ENCODE peak calls at places on chromosomes 1 and 21, in ten cellular contexts. J is iPS-NIHi11; R is choroid plexus epithelial cell; Z is stimulated activated CD4-positive, alpha-beta T cell treated with anti-CD3 and anti-CD28 coated beads, Interleukin-2, amount 100 ng/mL, for 48 hours; S is H1; F is effector memory CD8-positive, alpha-beta T cell; U is caudate nucleus; H is HuH-7; L is heart right ventricle; V is NCI-H2081 treated with DMSO at 0.1 percent for 48 hours. M is an unnamed sample.

GRCh38 chr1:223765036-223765718 is 52.8 kb downstream of the CAPN2 start:
- DNase-seq in J (no peak), R (peak; percentile 63), Z (no peak), S (no peak), F (no peak), U (peak; percentile 37), H (peak; percentile 80), L (peak; percentile 51), V (no peak), M (no peak)

GRCh38 chr1:247487057-247487456 is 29.2 kb upstream of the OR2B11 start:
- DNase-seq in J (peak; percentile 66), R (peak; percentile 56), Z (no peak), S (peak; percentile 48), F (peak; percentile 22), U (no peak), H (peak; percentile 29), L (no peak), V (peak; percentile 3), M (peak; percentile 28)

GRCh38 chr1:64228181-64228957 is 24.9 kb downstream of the UBE2U start:
- DNase-seq in J (no peak), R (peak; percentile 61), Z (no peak), S (no peak), F (no peak), U (no peak), H (no peak), L (no peak), V (no peak), M (peak; percentile 65)

GRCh38 chr1:198519639-198520501 is 20.6 kb downstream of the ATP6V1G3 start:
- DNase-seq in J (no peak), R (no peak), Z (no peak), S (no peak), F (no peak), U (no peak), H (no peak), L (no peak), V (no peak), M (no peak)

GRCh38 chr1:6949991-6950765 is 164.9 kb downstream of the CAMTA1 start:
- DNase-seq in J (no peak), R (no peak), Z (no peak), S (no peak), F (no peak), U (no peak), H (no peak), L (no peak), V (no peak), M (no peak)

GRCh38 chr1:31984419-31985347 is 29.0 kb upstream of the KHDRBS1 start:
- DNase-seq in J (no peak), R (peak; percentile 55), Z (no peak), S (no peak), F (no peak), U (no peak), H (no peak), L (no peak), V (no peak), M (peak; percentile 13)

GRCh38 chr1:217435159-217435558 is 195.7 kb downstream of the GPATCH2 start:
- DNase-seq in J (no peak), R (no peak), Z (no peak), S (no peak), F (no peak), U (no peak), H (no peak), L (no peak), V (no peak), M (no peak)

GRCh38 chr1:160888926-160889325 is 3.9 kb upstream of the ITLN1 start:
- DNase-seq in J (no peak), R (no peak), Z (no peak), S (no peak), F (no peak), U (no peak), H (no peak), L (no peak), V (no peak), M (no peak)

GRCh38 chr21:41369915-41370839 is 8.3 kb downstream of the MX2 start:
- DNase-seq in J (peak; percentile 52), R (no peak), Z (peak; percentile 24), S (peak; percentile 57), F (peak; percentile 16), U (no peak), H (peak; percentile 66), L (no peak), V (no peak), M (no peak)

GRCh38 chr1:52037909-52038308 is 4.3 kb upstream of the KTI12 start:
- DNase-seq in J (no peak), R (no peak), Z (no peak), S (no peak), F (no peak), U (no peak), H (no peak), L (no peak), V (no peak), M (no peak)

GRCh38 chr1:26945138-26945537 is 15.1 kb downstream of the KDF1 start:
- DNase-seq in J (no peak), R (no peak), Z (no peak), S (no peak), F (no peak), U (no peak), H (peak; percentile 39), L (no peak), V (no peak), M (no peak)

GRCh38 chr21:32278068-32278467 is 781 bp downstream of the MIS18A start:
- DNase-seq in J (no peak), R (peak; percentile 26), Z (no peak), S (no peak), F (no peak), U (no peak), H (peak; percentile 12), L (no peak), V (no peak), M (no peak)

GRCh38 chr1:181090653-181091126 is 2.2 kb downstream of the IER5 start:
- DNase-seq in J (no peak), R (no peak), Z (no peak), S (no peak), F (peak; percentile 9), U (no peak), H (no peak), L (no peak), V (no peak), M (no peak)

GRCh38 chr1:55698136-55698535 is 483.0 kb upstream of the USP24 start:
- DNase-seq in J (no peak), R (no peak), Z (no peak), S (no peak), F (no peak), U (no peak), H (no peak), L (no peak), V (no peak), M (no peak)

GRCh38 chr1:239914827-239915231 is 176.9 kb upstream of the FMN2 start:
- DNase-seq in J (no peak), R (peak; percentile 20), Z (no peak), S (no peak), F (no peak), U (no peak), H (no peak), L (no peak), V (no peak), M (peak; percentile 93)

M was measured in stromal cell of bone marrow.